ENCODE peak calls at places on chromosomes 11 and 22, in seven cellular contexts. One of them, this sample, is unnamed.

GRCh38 chr22:42217752-42218280 is 52.6 kb downstream of the TCF20 start:
- DNase-seq in AG04450: no peak
- DNase-seq in left ventricle myocardium inferior: no peak
- DNase-seq in psoas muscle: no peak
- DNase-seq in fibroblast of pulmonary artery: no peak
- DNase-seq in BE2C: no peak
- DNase-seq in keratinocyte: no peak
- DNase-seq in this sample: no peak

GRCh38 chr11:132715041-132715440 is 817.3 kb downstream of the OPCML start:
- DNase-seq in AG04450: no peak
- DNase-seq in left ventricle myocardium inferior: no peak
- DNase-seq in psoas muscle: no peak
- DNase-seq in fibroblast of pulmonary artery: no peak
- DNase-seq in BE2C: no peak
- DNase-seq in keratinocyte: no peak
- DNase-seq in this sample: peak; percentile 8

GRCh38 chr22:19705181-19705934 is 8.9 kb upstream of the SEPTIN5 start:
- DNase-seq in AG04450: no peak
- DNase-seq in left ventricle myocardium inferior: no peak
- DNase-seq in psoas muscle: peak; percentile 48
- DNase-seq in fibroblast of pulmonary artery: no peak
- DNase-seq in BE2C: no peak
- DNase-seq in keratinocyte: no peak
- DNase-seq in this sample: no peak

GRCh38 chr22:35785181-35785923 is 67.7 kb downstream of the APOL5 start:
- DNase-seq in AG04450: no peak
- DNase-seq in left ventricle myocardium inferior: no peak
- DNase-seq in psoas muscle: no peak
- DNase-seq in fibroblast of pulmonary artery: peak; percentile 22
- DNase-seq in BE2C: no peak
- DNase-seq in keratinocyte: no peak
- DNase-seq in this sample: peak; percentile 36

GRCh38 chr11:2531987-2532703 is 87.3 kb downstream of the KCNQ1 start:
- DNase-seq in AG04450: no peak
- DNase-seq in left ventricle myocardium inferior: peak; percentile 20
- DNase-seq in psoas muscle: peak; percentile 52
- DNase-seq in fibroblast of pulmonary artery: no peak
- DNase-seq in BE2C: no peak
- DNase-seq in keratinocyte: no peak
- DNase-seq in this sample: no peak

GRCh38 chr22:26835929-26836528 is 178.6 kb downstream of the MIAT start:
- DNase-seq in AG04450: no peak
- DNase-seq in left ventricle myocardium inferior: no peak
- DNase-seq in psoas muscle: no peak
- DNase-seq in fibroblast of pulmonary artery: peak; percentile 58
- DNase-seq in BE2C: peak; percentile 52
- DNase-seq in keratinocyte: no peak
- DNase-seq in this sample: peak; percentile 63

GRCh38 chr11:71988050-71988449 is 10.7 kb upstream of the IL18BP start:
- DNase-seq in AG04450: peak; percentile 59
- DNase-seq in left ventricle myocardium inferior: no peak
- DNase-seq in psoas muscle: no peak
- DNase-seq in fibroblast of pulmonary artery: peak; percentile 83
- DNase-seq in BE2C: no peak
- DNase-seq in keratinocyte: no peak
- DNase-seq in this sample: peak; percentile 57

GRCh38 chr11:8239056-8239455 is 24.6 kb downstream of the LMO1 start:
- DNase-seq in AG04450: no peak
- DNase-seq in left ventricle myocardium inferior: no peak
- DNase-seq in psoas muscle: no peak
- DNase-seq in fibroblast of pulmonary artery: no peak
- DNase-seq in BE2C: no peak
- DNase-seq in keratinocyte: no peak
- DNase-seq in this sample: no peak

GRCh38 chr11:2215230-2215560 is 43.6 kb upstream of the TH start:
- DNase-seq in AG04450: no peak
- DNase-seq in left ventricle myocardium inferior: no peak
- DNase-seq in psoas muscle: no peak
- DNase-seq in fibroblast of pulmonary artery: no peak
- DNase-seq in BE2C: no peak
- DNase-seq in keratinocyte: no peak
- DNase-seq in this sample: no peak

GRCh38 chr22:30985561-30986208 is 16.6 kb downstream of the TUG1 start:
- DNase-seq in AG04450: no peak
- DNase-seq in left ventricle myocardium inferior: no peak
- DNase-seq in psoas muscle: no peak
- DNase-seq in fibroblast of pulmonary artery: no peak
- DNase-seq in BE2C: no peak
- DNase-seq in keratinocyte: no peak
- DNase-seq in this sample: no peak

GRCh38 chr11:78752528-78752927 is 177.9 kb upstream of the NARS2 start:
- DNase-seq in AG04450: no peak
- DNase-seq in left ventricle myocardium inferior: no peak
- DNase-seq in psoas muscle: no peak
- DNase-seq in fibroblast of pulmonary artery: no peak
- DNase-seq in BE2C: no peak
- DNase-seq in keratinocyte: no peak
- DNase-seq in this sample: no peak

GRCh38 chr22:50406416-50407170 is 63.5 kb downstream of the PPP6R2 start:
- DNase-seq in AG04450: no peak
- DNase-seq in left ventricle myocardium inferior: no peak
- DNase-seq in psoas muscle: no peak
- DNase-seq in fibroblast of pulmonary artery: no peak
- DNase-seq in BE2C: no peak
- DNase-seq in keratinocyte: no peak
- DNase-seq in this sample: no peak

GRCh38 chr11:36278531-36279245 is 10.5 kb downstream of the COMMD9 start:
- DNase-seq in AG04450: no peak
- DNase-seq in left ventricle myocardium inferior: no peak
- DNase-seq in psoas muscle: no peak
- DNase-seq in fibroblast of pulmonary artery: no peak
- DNase-seq in BE2C: no peak
- DNase-seq in keratinocyte: no peak
- DNase-seq in this sample: peak; percentile 78

GRCh38 chr22:27507066-27507715 is 294.4 kb downstream of the MN1 start:
- DNase-seq in AG04450: no peak
- DNase-seq in left ventricle myocardium inferior: no peak
- DNase-seq in psoas muscle: no peak
- DNase-seq in fibroblast of pulmonary artery: peak; percentile 59
- DNase-seq in BE2C: no peak
- DNase-seq in keratinocyte: no peak
- DNase-seq in this sample: no peak

GRCh38 chr11:69238562-69239319 is 55.2 kb upstream of the MYEOV start:
- DNase-seq in AG04450: no peak
- DNase-seq in left ventricle myocardium inferior: no peak
- DNase-seq in psoas muscle: no peak
- DNase-seq in fibroblast of pulmonary artery: no peak
- DNase-seq in BE2C: no peak
- DNase-seq in keratinocyte: no peak
- DNase-seq in this sample: no peak

GRCh38 chr22:23603266-23603665 is 23.2 kb upstream of the IGLL1 start:
- DNase-seq in AG04450: no peak
- DNase-seq in left ventricle myocardium inferior: no peak
- DNase-seq in psoas muscle: no peak
- DNase-seq in fibroblast of pulmonary artery: no peak
- DNase-seq in BE2C: no peak
- DNase-seq in keratinocyte: no peak
- DNase-seq in this sample: no peak

GRCh38 chr11:62611705-62612365 is 740 bp downstream of the EML3 start:
- DNase-seq in AG04450: no peak
- DNase-seq in left ventricle myocardium inferior: peak; percentile 57
- DNase-seq in psoas muscle: peak; percentile 76
- DNase-seq in fibroblast of pulmonary artery: peak; percentile 83
- DNase-seq in BE2C: no peak
- DNase-seq in keratinocyte: no peak
- DNase-seq in this sample: peak; percentile 60

DNA sequence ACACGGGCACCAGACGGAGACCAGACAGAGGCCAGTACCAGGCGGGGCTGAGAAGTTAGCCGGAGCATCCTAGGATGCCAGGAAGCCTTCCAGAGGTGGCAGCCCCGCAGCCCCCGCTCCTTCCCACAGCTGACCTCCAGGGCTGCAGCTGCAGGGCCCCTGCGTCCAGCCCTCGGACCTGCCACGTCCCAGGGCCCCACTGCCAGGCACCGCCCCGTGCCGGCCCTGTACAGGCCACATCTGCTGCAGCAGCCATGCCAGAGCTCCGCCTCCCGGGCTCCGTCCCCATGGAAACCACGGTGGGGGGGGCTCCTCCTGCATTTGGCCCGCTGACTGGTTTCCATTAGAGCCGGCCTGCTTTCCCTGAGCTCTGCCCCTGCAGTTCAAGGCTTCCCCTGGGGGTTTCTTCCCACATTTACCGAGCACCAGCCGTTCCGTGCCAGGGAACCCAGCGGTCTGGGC is 62.5 kb upstream of the PPARA start:
- DNase-seq in AG04450: peak; percentile 81
- DNase-seq in left ventricle myocardium inferior: peak; percentile 93
- DNase-seq in psoas muscle: peak; percentile 96
- DNase-seq in fibroblast of pulmonary artery: peak; percentile 91
- DNase-seq in BE2C: peak; percentile 98
- DNase-seq in keratinocyte: no peak
- DNase-seq in this sample: peak; percentile 94
- H3K4me3 ChIP-seq in AG04450: peak overlapping the region; percentile 36
- H3K4me3 ChIP-seq in left ventricle myocardium inferior: peak overlapping the region; percentile 96
- H3K4me3 ChIP-seq in psoas muscle: peak overlapping the region; percentile 48
- H3K4me3 ChIP-seq in fibroblast of pulmonary artery: no peak overlapping the region
- H3K4me3 ChIP-seq in BE2C: peak overlapping the region; percentile 90
- H3K4me3 ChIP-seq in keratinocyte: peak overlapping the region; percentile 96
- H3K4me3 ChIP-seq in this sample: peak overlapping the region; percentile 22

GRCh38 chr11:5369793-5370192 is 13.8 kb upstream of the OR51M1 start:
- DNase-seq in AG04450: peak; percentile 75
- DNase-seq in left ventricle myocardium inferior: no peak
- DNase-seq in psoas muscle: no peak
- DNase-seq in fibroblast of pulmonary artery: peak; percentile 64
- DNase-seq in BE2C: no peak
- DNase-seq in keratinocyte: no peak
- DNase-seq in this sample: peak; percentile 88
- TF ChIP-seq CTCF in AG04450: peak; percentile 84
- TF ChIP-seq CTCF in left ventricle myocardium inferior: no peak
- TF ChIP-seq CTCF in psoas muscle: no peak
- TF ChIP-seq CTCF in fibroblast of pulmonary artery: peak; percentile 53
- TF ChIP-seq CTCF in BE2C: no peak
- TF ChIP-seq CTCF in keratinocyte: peak; percentile 25
- TF ChIP-seq CTCF in this sample: peak; percentile 83

DNA sequence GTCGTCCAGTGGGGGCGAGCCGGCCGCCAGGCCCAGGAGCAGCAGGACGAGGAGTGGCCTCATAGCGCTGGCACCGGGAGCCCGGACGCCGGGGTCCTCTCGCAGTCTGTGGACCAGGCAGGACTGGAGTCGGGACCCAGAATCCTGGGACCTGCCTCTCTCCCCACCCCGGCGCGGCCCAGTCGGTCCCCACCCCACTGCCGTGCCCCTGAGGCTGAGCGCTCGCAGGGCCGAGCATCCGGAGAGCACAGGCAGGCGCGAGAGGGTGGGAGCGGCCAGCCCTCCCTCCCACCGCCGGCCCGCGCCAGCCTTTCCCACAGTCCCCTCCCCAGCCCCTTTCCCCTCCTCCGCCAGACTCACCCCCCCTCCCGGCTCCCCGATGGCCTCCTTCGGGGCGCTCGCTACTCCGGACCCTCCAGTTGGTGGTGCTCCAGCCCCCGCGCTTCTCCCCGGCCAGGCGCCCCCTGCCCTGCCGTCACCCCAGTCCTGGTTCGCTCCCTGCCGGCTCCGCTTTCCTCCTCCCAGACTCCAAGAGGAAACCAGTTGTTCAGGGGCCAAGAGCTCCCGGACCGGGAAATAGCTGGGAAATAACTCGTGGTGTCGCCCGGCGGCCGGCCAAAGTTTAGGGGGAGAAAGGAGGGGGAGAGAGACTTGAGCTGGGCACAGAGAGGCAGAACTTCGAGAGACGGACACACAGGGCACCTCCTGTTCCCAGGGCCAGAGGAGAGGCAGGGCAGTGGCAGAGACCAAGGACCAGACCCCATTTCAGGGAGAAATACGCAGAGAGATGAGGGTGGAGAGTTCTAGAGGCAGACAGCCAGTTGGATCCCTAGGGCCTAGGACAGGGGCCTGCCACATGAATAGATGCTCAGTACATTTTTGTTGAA is at the start of gene C1QTNF5:
- DNase-seq in AG04450: no peak
- DNase-seq in left ventricle myocardium inferior: peak; percentile 91
- DNase-seq in psoas muscle: peak; percentile 90
- DNase-seq in fibroblast of pulmonary artery: peak; percentile 89
- DNase-seq in BE2C: no peak
- DNase-seq in keratinocyte: no peak
- DNase-seq in this sample: peak; percentile 27
- H3K4me3 ChIP-seq in AG04450: peak within 1 kb of the TSS; percentile 64
- H3K4me3 ChIP-seq in left ventricle myocardium inferior: peak within 1 kb of the TSS; percentile 77
- H3K4me3 ChIP-seq in psoas muscle: peak within 1 kb of the TSS; percentile 76
- H3K4me3 ChIP-seq in fibroblast of pulmonary artery: peak within 1 kb of the TSS; percentile 67
- H3K4me3 ChIP-seq in BE2C: peak within 1 kb of the TSS; percentile 40
- H3K4me3 ChIP-seq in keratinocyte: peak within 1 kb of the TSS; percentile 10
- H3K4me3 ChIP-seq in this sample: peak within 1 kb of the TSS; percentile 44

DNA sequence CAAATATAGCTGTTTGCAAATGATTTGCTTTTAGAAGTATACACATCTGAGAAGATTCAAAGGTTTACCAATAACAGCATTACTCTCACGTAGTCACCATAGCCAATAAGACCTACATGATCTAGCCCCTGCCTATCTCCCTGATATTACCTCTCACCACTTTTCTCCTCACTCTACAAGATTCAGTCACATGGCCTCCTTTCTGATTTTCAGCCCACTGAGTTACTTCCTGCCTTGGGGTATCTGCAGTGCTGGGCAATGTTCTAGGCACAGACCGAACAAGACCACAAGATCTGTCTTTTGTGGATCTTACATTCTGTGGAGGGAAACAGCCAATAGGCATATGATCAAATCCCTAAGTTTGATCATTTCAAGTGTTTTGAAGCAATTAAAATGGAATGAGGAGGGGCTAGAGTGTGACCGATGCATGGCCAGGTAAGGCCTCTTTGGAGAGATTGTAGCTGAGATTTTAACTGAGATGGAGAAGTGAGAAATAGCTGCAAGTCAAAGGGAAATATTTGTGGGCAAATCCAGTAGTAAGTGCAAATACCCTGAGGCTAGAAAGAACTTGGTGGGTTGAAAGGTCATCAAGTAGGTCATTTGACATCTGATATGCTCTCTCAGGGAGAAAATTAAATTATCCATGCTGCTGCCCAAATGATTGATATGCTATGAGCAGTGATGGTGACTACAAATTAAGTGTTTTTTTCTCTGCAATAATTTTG is 43.1 kb downstream of the ARL14EP start:
- DNase-seq in AG04450: no peak
- DNase-seq in left ventricle myocardium inferior: no peak
- DNase-seq in psoas muscle: no peak
- DNase-seq in fibroblast of pulmonary artery: no peak
- DNase-seq in BE2C: no peak
- DNase-seq in keratinocyte: no peak
- DNase-seq in this sample: no peak
- TF ChIP-seq CTCF in AG04450: no peak
- TF ChIP-seq CTCF in left ventricle myocardium inferior: no peak
- TF ChIP-seq CTCF in psoas muscle: no peak
- TF ChIP-seq CTCF in fibroblast of pulmonary artery: no peak
- TF ChIP-seq CTCF in BE2C: no peak
- TF ChIP-seq CTCF in keratinocyte: no peak
- TF ChIP-seq CTCF in this sample: no peak

DNA sequence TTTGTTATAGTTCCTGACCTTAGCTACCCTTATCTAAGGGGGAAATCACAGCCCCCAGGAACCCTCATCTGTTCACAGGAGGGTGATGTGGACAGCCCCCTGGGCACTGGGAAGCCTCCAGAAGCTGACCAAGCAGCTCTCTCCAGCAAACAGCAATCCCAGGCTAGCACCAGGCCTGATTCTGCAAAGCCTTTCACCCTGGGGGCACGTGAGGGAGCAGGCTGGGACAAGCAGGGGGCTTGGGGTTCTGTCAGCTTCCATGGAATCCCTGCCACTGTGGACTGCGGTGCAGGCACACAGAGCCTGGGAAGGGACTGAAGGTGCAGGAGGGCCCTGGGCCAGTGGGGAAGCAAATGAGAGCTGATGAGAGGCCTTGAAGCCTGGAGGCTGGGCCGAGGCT is 2.1 kb downstream of the PGAP2 start:
- DNase-seq in AG04450: no peak
- DNase-seq in left ventricle myocardium inferior: no peak
- DNase-seq in psoas muscle: no peak
- DNase-seq in fibroblast of pulmonary artery: no peak
- DNase-seq in BE2C: no peak
- DNase-seq in keratinocyte: no peak
- DNase-seq in this sample: no peak
- H3K4me3 ChIP-seq in AG04450: no peak overlapping the region
- H3K4me3 ChIP-seq in left ventricle myocardium inferior: no peak overlapping the region
- H3K4me3 ChIP-seq in psoas muscle: no peak overlapping the region
- H3K4me3 ChIP-seq in fibroblast of pulmonary artery: no peak overlapping the region
- H3K4me3 ChIP-seq in BE2C: no peak overlapping the region
- H3K4me3 ChIP-seq in keratinocyte: no peak overlapping the region
- H3K4me3 ChIP-seq in this sample: no peak overlapping the region

This sample was measured in choroid plexus epithelial cell.